ENCODE peak calls at places on chromosome 14, in eight cellular contexts. K is fibroblast of pulmonary artery, G is IMR-90, Z is esophagus squamous epithelium, X is astrocyte of the cerebellum, H is brain microvascular endothelial cell, D is H1, O is choroid plexus epithelial cell. S is an unnamed sample.

GRCh38 chr14:106343636-106344035 is 817.3 kb downstream of the TMEM121 start:
- DNase-seq in H (no peak), Z (no peak), K (no peak), G (no peak), X (no peak), O (no peak), D (no peak), S (no peak)

GRCh38 chr14:26702721-26703250 is 105.0 kb upstream of the NOVA1 start:
- DNase-seq in Z (no peak), X (no peak), K (peak), H (no peak), G (no peak), O (no peak), D (no peak), S (no peak)

GRCh38 chr14:67622675-67623074 is 3.0 kb downstream of the ARG2 start:
- DNase-seq in X (peak), O (peak), Z (no peak), D (no peak), G (peak), H (peak), K (peak), S (peak)

GRCh38 chr14:92565040-92565717 is 51.6 kb downstream of the RIN3 start:
- DNase-seq in O (no peak), G (no peak), D (no peak), Z (no peak), X (no peak), K (no peak), H (no peak), S (no peak)

GRCh38 chr14:73753887-73754880 is 40.0 kb upstream of the PNMA1 start:
- DNase-seq in H (no peak), G (no peak), D (no peak), Z (no peak), X (no peak), O (no peak), K (no peak), S (no peak)

GRCh38 chr14:69818760-69819191 is 21.7 kb upstream of the SLC10A1 start:
- DNase-seq in O (peak), H (peak), D (peak), K (peak), X (peak), G (peak), Z (peak), S (peak)

GRCh38 chr14:99354166-99354875 is 82.3 kb upstream of the BCL11B start:
- DNase-seq in Z (no peak), K (no peak), O (no peak), H (no peak), D (no peak), X (no peak), G (no peak), S (no peak)

GRCh38 chr14:37417151-37417550 is 177.9 kb downstream of the FOXA1 start:
- DNase-seq in O (no peak), Z (no peak), D (no peak), H (no peak), G (no peak), K (no peak), X (no peak), S (no peak)

GRCh38 chr14:32193532-32193931 is 8.3 kb upstream of the RNU6-7 start:
- DNase-seq in H (no peak), Z (no peak), G (no peak), O (no peak), X (no peak), K (no peak), D (no peak), S (no peak)

GRCh38 chr14:68794856-68795601 is 2.2 kb upstream of the ZFP36L1 start:
- DNase-seq in G (peak), O (peak), X (no peak), D (no peak), K (peak), H (peak), Z (no peak), S (peak)

GRCh38 chr14:103220982-103221641 is 97.9 kb downstream of the TNFAIP2 start:
- DNase-seq in X (no peak), H (no peak), D (no peak), G (no peak), K (no peak), O (no peak), Z (no peak), S (no peak)
- H3K4me3 ChIP-seq in X (no peak), H (no peak), D (peak), G (no peak), K (no peak), O (no peak), Z (peak), S (no peak)

GRCh38 chr14:90301580-90302181 is 30.1 kb downstream of the NRDE2 start:
- DNase-seq in D (no peak), O (peak), G (peak), H (peak), K (peak), X (peak), Z (no peak), S (peak)
- TF ChIP-seq CTCF in D (no peak), O (peak), G (peak), H (peak), K (peak), X (peak), Z (peak), S (peak)

DNA sequence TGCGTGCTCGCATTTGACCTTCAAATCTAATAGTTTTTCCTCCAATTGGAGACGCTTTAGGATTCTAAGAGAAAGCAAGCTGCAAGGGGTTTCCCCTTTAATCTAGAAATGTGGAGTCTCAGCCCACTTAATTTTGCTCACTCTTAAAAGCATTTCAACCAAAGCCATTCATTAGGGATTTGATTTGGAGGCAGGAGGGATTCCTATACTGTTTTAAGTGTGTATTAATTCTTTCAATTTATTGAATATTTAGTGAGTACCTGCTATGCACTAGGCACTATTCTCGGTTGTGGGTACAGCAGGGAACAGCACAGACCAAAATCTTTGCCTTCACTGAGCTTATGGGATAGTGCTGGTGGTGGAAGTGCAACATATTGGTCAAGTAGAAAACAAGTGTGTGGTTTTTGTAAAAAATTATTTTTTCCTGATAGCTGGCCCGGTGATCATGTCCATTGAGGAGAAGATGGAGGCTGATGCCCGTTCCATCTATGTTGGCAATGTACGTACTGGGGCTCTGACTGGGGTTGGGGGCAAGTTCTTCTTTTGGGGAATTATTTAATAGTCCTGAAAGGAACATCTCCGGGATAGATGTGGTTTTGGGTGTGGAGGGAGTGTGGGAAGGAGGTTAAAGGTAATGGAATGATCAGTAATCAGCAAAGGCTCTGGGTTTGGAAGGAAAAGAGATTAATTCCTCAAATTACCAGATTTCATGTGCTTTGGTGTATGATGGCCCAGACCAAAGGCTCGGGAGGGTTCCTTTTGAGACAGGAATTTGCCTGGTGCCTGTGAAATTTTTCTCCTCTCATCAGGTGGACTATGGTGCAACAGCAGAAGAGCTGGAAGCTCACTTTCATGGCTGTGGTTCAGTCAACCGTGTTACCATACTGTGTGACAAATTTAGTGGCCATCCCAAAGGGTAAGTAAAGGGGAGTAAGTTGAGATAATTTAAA is 1.6 kb downstream of the PABPN1 start:
- DNase-seq in X (no peak), Z (no peak), G (no peak), H (no peak), K (no peak), D (no peak), O (no peak), S (no peak)
- H3K4me3 ChIP-seq in X (peak), Z (peak), G (peak), H (peak), K (peak), D (peak), O (peak), S (peak)

DNA sequence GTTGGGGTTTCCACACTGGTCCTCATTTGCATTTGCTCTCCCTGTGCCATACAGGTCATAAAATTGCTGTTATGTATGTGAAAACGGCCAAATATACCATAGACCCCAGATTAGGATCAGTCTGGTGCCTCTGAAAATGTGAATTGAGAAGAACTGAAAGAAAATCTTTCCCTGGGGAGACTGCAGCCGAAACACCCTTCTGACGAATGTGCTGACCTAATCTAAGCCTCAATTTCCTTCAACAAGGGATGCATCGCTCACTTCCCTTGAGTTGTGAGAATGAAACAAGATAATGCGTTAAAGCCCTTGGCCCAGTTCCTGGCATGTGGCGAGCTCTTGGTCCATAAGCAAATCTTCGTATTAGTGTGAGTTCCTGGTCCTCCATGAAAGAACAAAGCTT is 49.6 kb upstream of the RTRAF start:
- DNase-seq in H (no peak), K (peak), Z (no peak), G (peak), O (peak), D (no peak), X (no peak), S (no peak)
- TF ChIP-seq CTCF in H (no peak), K (no peak), Z (no peak), G (no peak), O (no peak), D (no peak), X (no peak), S (no peak)

DNA sequence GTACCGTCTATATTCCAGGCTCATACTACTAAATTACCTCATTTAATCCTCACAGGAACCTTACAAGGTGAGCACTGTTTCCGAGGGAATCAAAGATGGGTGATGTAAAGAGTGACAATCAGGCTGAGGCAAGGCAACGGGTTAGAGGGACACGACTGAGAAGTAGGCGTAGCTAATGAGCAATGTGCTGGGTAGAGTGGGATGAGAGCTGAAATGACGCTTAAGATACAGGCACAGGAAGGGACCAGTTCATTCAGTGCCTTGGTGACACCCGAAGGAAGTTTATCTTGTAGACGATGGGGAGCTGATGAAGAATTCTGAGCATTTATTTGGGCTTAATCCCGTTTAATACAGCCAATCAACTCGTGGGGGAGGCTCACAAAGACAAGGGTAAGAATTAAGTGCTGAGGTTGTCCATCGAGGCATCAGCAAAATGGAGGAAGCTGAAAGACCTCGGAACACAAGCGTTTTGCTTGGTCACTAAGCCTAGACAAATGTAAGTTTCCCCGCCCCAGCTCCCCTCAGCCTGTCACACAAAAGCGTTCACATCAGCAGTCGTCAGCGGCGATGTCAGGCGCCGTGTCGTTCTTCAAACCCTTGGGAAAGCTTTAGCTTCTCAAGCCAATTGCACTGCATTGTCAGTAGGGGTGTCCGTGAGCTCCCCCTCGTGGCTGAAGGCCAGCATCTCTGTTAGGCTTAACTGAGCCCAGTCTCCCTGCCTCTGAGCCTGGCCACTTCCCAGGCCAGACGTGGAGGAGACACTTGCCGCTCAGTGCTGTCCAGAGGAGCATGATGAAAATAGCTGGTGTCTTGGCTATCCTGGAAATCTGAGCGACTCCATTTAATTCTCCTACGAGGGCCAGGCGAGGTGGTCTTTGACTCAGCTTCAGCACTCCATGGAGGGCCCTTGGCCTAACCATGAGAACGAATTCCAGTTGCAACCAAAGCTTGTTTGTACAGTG is 288.5 kb upstream of the G2E3 start:
- DNase-seq in G (peak), K (peak), H (peak), Z (no peak), X (peak), O (peak), D (peak), S (no peak)
- H3K4me3 ChIP-seq in G (peak), K (peak), H (peak), Z (peak), X (peak), O (peak), D (peak), S (peak)